ENCODE peak calls at places on chromosomes 4 and X, in nine cellular contexts. X is left lung, R is mammary epithelial cell, Z is choroid plexus epithelial cell, Q is GM06990, P is cardiac muscle cell, T is WERI-Rb-1, B is adrenal gland, V is AG10803. C is an unnamed sample.

GRCh38 chr4:24933684-24934275 is 20.9 kb upstream of the CCDC149 start:
- DNase-seq in R (no peak), B (no peak), T (peak; percentile 72), V (no peak), Z (no peak), Q (no peak), P (no peak), X (no peak), C (no peak)

GRCh38 chrX:70878925-70879324 is 29.6 kb downstream of the TEX11 start:
- DNase-seq in X (no peak), Z (no peak), T (no peak), R (no peak), V (no peak), Q (peak; percentile 20), P (no peak), B (no peak), C (no peak)

GRCh38 chrX:55119712-55120111 is 30.9 kb downstream of the PAGE2 start:
- DNase-seq in R (peak; percentile 3), X (no peak), B (no peak), P (no peak), V (peak; percentile 3), T (no peak), Q (no peak), Z (peak; percentile 35), C (no peak)

GRCh38 chr4:2484993-2485392 is 16.1 kb downstream of the RNF4 start:
- DNase-seq in Q (peak; percentile 75), T (no peak), R (no peak), X (peak; percentile 91), P (no peak), B (peak; percentile 40), V (peak; percentile 65), Z (peak; percentile 55), C (peak; percentile 36)

GRCh38 chrX:110558406-110558805 is 199.8 kb downstream of the RTL9 start:
- DNase-seq in X (no peak), P (no peak), Z (no peak), V (no peak), T (no peak), R (no peak), Q (no peak), B (no peak), C (no peak)

GRCh38 chr4:40672528-40673522 is 43.2 kb upstream of the RBM47 start:
- DNase-seq in V (peak; percentile 95), X (peak; percentile 55), P (no peak), B (no peak), Q (peak; percentile 61), Z (peak; percentile 98), R (peak; percentile 94), T (peak; percentile 59), C (peak; percentile 98)

GRCh38 chrX:151974336-151975227 is at the start of gene GABRE:
- DNase-seq in R (no peak), V (peak; percentile 42), X (peak; percentile 45), Z (peak; percentile 35), B (peak; percentile 43), T (peak; percentile 78), Q (no peak), P (peak; percentile 63), C (peak; percentile 52)

GRCh38 chrX:77704881-77705280 is 81.1 kb downstream of the ATRX start:
- DNase-seq in Z (no peak), T (no peak), X (no peak), R (no peak), Q (no peak), B (no peak), V (no peak), P (no peak), C (no peak)

GRCh38 chr4:14816592-14817273 is 185.5 kb upstream of the CPEB2 start:
- DNase-seq in Q (no peak), R (no peak), Z (no peak), T (no peak), X (no peak), V (no peak), B (no peak), P (no peak), C (no peak)

GRCh38 chr4:2787230-2788100 is 5.4 kb upstream of the SH3BP2 start:
- DNase-seq in V (no peak), T (no peak), P (no peak), Q (peak; percentile 83), X (peak; percentile 63), B (no peak), R (no peak), Z (no peak), C (no peak)

GRCh38 chrX:56729152-56729557 is at the start of gene NBDY:
- DNase-seq in Q (peak; percentile 64), X (peak; percentile 42), P (peak; percentile 58), B (peak; percentile 39), R (peak; percentile 60), T (peak; percentile 25), Z (peak; percentile 55), V (peak; percentile 25), C (peak; percentile 58)

GRCh38 chrX:136909706-136910564 is 29.4 kb upstream of the RBMX start:
- DNase-seq in V (peak; percentile 89), Q (peak; percentile 49), P (peak; percentile 78), T (peak; percentile 89), R (peak; percentile 88), Z (peak; percentile 96), X (peak; percentile 85), B (peak; percentile 75), C (peak; percentile 88)

GRCh38 chr4:8396762-8397406 is 43.6 kb downstream of the ACOX3 start:
- DNase-seq in B (no peak), R (no peak), P (no peak), V (no peak), T (no peak), Q (no peak), Z (no peak), X (no peak), C (no peak)

GRCh38 chr4:180455226-180455625 is 1788.0 kb upstream of the TENM3 start:
- DNase-seq in X (no peak), Z (no peak), Q (no peak), R (peak; percentile 43), V (no peak), P (no peak), B (no peak), T (no peak), C (peak; percentile 71)

GRCh38 chrX:126167560-126167959 is 1.5 kb upstream of the DCAF12L2 start:
- DNase-seq in Z (no peak), P (no peak), T (no peak), Q (no peak), X (no peak), V (no peak), R (no peak), B (no peak), C (no peak)

GRCh38 chr4:110197421-110198398 is 705 bp downstream of the ELOVL6 start:
- DNase-seq in T (peak; percentile 59), X (peak; percentile 37), Z (peak; percentile 46), V (peak; percentile 25), Q (peak; percentile 73), R (peak; percentile 52), P (peak; percentile 54), B (peak; percentile 36), C (peak; percentile 58)

DNA sequence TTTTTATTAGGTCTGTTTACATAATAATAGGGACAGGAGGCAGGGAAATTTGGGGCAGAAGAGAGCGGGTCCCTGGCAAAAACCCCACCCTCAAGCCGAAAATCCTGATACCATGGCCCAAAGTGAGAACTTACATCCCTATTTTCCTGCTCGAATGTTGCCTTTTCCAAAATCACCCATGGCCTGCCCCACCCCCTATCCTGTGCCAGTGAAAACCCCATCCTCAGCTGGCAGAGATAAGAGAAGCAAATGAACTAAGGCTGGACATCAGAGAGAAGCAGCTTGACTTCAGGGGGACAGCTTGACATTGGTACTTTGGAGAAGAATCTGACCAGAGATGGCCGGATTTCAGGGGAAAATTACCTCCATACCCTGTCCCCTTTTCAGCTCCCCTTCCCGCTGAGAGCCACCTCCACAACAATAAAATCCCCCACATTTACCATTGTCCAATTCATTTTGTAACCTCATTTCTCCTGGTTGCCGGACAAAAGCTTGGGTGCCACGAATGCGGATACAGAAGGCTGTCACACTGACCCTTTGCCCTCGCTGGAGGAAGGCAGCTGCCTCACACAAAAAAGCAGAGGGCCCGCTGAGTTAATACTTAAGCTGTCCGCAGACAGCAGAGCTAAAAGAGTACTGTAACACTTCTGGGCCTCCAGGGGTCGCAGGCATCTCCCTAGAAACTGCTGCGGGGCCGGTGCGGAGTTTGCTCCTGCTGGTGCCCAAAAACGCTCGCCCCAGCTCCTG is 196.2 kb downstream of the SNCA start:
- DNase-seq in B (no peak), R (peak; percentile 14), V (peak; percentile 56), T (peak; percentile 75), Q (no peak), X (no peak), Z (peak; percentile 74), P (peak; percentile 86), C (peak; percentile 64)
- TF ChIP-seq CTCF in B (peak; percentile 50), R (peak; percentile 39), V (peak; percentile 73), T (peak; percentile 87), Q (peak; percentile 19), X (peak; percentile 24), Z (peak; percentile 87), P (peak; percentile 76), C (peak; percentile 62)

DNA sequence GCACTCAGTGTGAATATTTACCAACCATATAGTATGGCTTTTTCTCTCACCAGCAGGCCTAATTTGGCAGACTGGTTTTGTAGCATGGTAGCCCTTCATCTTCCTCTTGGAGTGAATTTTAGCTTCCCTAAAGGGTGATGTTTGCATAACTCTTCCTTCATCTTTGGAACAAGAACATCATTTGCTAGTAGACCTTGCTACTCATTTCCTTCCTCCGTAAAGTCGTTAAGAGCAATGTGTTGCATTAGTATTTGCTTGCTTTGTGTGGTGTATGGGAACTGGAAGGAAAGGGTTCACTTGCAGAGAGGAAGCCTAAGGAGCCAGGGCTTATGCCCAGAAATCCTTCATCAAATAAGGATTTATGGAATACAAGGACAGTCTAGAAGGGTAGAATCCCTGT is 50.2 kb upstream of the PGRMC2 start:
- DNase-seq in V (no peak), X (no peak), R (no peak), Z (no peak), Q (no peak), T (no peak), P (no peak), B (no peak), C (no peak)
- H3K4me3 ChIP-seq in V (no peak overlapping the region), X (no peak overlapping the region), R (no peak overlapping the region), Z (no peak overlapping the region), Q (no peak overlapping the region), T (no peak overlapping the region), P (no peak overlapping the region), B (no peak overlapping the region), C (no peak overlapping the region)

GRCh38 chr4:57158221-57158620 is 48.0 kb upstream of the IGFBP7 start:
- DNase-seq in Z (peak; percentile 40), Q (no peak), P (no peak), B (no peak), X (no peak), R (no peak), V (no peak), T (no peak), C (no peak)
- TF ChIP-seq CTCF in Z (peak; percentile 33), Q (no peak), P (peak; percentile 12), B (no peak), X (no peak), R (no peak), V (no peak), T (no peak), C (no peak)

DNA sequence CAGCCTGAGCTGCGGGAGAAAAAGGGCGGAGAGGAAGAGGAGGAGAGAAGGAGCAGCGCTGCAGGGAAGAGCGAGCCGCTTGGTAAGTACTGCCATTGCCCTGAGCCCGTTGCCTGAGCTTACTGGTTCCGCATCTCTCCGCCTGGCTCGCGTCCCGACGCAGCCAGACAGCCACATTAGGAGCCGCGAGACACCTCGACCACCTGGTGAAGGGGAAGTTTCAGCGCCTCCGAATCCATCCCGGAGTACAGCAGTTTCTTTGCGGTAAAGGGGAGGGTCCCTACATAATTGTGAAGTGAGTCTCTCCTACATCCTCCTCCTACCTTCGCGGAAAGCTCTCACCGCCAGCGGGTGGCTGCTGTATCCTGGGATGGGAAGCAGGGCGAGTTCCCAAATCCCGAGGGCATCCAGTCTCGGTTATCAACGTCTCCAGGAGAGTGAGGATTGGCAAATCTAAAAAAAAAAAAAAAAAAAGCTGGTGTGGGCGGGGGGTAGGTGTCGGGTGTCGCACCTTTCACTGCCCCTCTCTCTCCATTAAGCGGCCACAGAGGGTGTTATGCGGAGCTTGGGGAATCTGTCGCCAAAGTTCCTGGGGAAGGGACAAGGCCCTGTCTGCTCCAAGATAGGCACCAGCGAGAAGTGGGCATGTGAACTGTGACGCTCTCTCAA is 7.9 kb downstream of the TBX22 start:
- DNase-seq in T (no peak), X (no peak), R (no peak), Z (no peak), P (peak; percentile 36), V (no peak), Q (no peak), B (no peak), C (no peak)
- H3K4me3 ChIP-seq in T (no peak overlapping the region), X (no peak overlapping the region), R (no peak overlapping the region), Z (no peak overlapping the region), P (peak overlapping the region; percentile 21), V (no peak overlapping the region), Q (no peak overlapping the region), B (no peak overlapping the region), C (no peak overlapping the region)